ENCODE peak calls at places on chromosomes 1 and 21, in nine cellular contexts. D, Y, T, R, I, G, N, X and A are unnamed samples.

GRCh38 chr1:202110977-202111376 is 11.7 kb upstream of the GPR37L1 start:
- DNase-seq in R (no peak), Y (no peak), G (no peak), I (no peak), X (no peak), T (no peak), D (no peak), N (no peak), A (no peak)

GRCh38 chr1:17046043-17046657 is 7.7 kb downstream of the SDHB start:
- DNase-seq in G (peak), Y (peak), R (no peak), X (peak), D (peak), N (peak), I (peak), T (no peak), A (no peak)

GRCh38 chr1:204296431-204296988 is 63.2 kb downstream of the PLEKHA6 start:
- DNase-seq in Y (peak), X (peak), D (no peak), G (peak), R (no peak), N (no peak), I (no peak), T (no peak), A (no peak)

GRCh38 chr1:233233508-233234040 is 62.0 kb downstream of the PCNX2 start:
- DNase-seq in D (no peak), I (no peak), N (no peak), R (no peak), Y (no peak), X (no peak), T (no peak), G (no peak), A (no peak)

GRCh38 chr1:111988743-111989453 is 570 bp downstream of the KCND3 start:
- DNase-seq in N (no peak), X (no peak), G (no peak), Y (no peak), D (no peak), R (no peak), T (no peak), I (no peak), A (no peak)

GRCh38 chr1:53162621-53163020 is 20.2 kb upstream of the SLC1A7 start:
- DNase-seq in R (no peak), D (no peak), X (no peak), T (no peak), G (no peak), I (no peak), Y (no peak), N (no peak), A (no peak)

GRCh38 chr1:67536957-67537646 is 106.9 kb upstream of the SERBP1 start:
- DNase-seq in N (no peak), I (no peak), Y (no peak), D (no peak), G (no peak), R (no peak), X (no peak), T (no peak), A (no peak)

GRCh38 chr21:37146320-37147225 is 73.5 kb downstream of the TTC3 start:
- DNase-seq in D (no peak), X (no peak), N (no peak), G (no peak), Y (peak), T (no peak), I (no peak), R (no peak), A (no peak)

GRCh38 chr1:228214921-228215662 is 7.2 kb downstream of the OBSCN start:
- DNase-seq in I (no peak), Y (no peak), X (no peak), D (no peak), N (no peak), R (no peak), T (no peak), G (no peak), A (no peak)

GRCh38 chr1:228082975-228083870 is 715 bp downstream of the ARF1 start:
- DNase-seq in R (no peak), Y (peak), T (peak), I (no peak), D (no peak), G (peak), X (peak), N (peak), A (no peak)